ENCODE peak calls at places on chromosomes 16 and 17, in ten cellular contexts. One of them, this sample, is unnamed.

GRCh38 chr17:19551148-19551547 is 17.5 kb downstream of the SLC47A1 start:
- DNase-seq in cardiac septum: peak
- DNase-seq in AG09319: no peak
- DNase-seq in M059J: no peak
- DNase-seq in iris pigment epithelial cell: no peak
- DNase-seq in activated effector memory CD4-positive, alpha-beta T cell treated with anti-CD3 and anti-CD28 coated beads, Interleukin-2, amount 50 U/mL, for 16 hours: no peak
- DNase-seq in H54: no peak
- DNase-seq in right lobe of liver: peak
- DNase-seq in Right ventricle myocardium inferior: no peak
- DNase-seq in germinal center: no peak
- DNase-seq in this sample: no peak

GRCh38 chr17:68400404-68400735 is 56.9 kb downstream of the WIPI1 start:
- DNase-seq in right lobe of liver: peak
- DNase-seq in H54: no peak
- DNase-seq in M059J: no peak
- DNase-seq in cardiac septum: no peak
- DNase-seq in germinal center: no peak
- DNase-seq in Right ventricle myocardium inferior: no peak
- DNase-seq in iris pigment epithelial cell: no peak
- DNase-seq in AG09319: no peak
- DNase-seq in activated effector memory CD4-positive, alpha-beta T cell treated with anti-CD3 and anti-CD28 coated beads, Interleukin-2, amount 50 U/mL, for 16 hours: no peak
- DNase-seq in this sample: no peak

GRCh38 chr16:28089205-28089991 is 25.9 kb upstream of the GSG1L start:
- DNase-seq in iris pigment epithelial cell: no peak
- DNase-seq in AG09319: no peak
- DNase-seq in H54: no peak
- DNase-seq in cardiac septum: no peak
- DNase-seq in activated effector memory CD4-positive, alpha-beta T cell treated with anti-CD3 and anti-CD28 coated beads, Interleukin-2, amount 50 U/mL, for 16 hours: no peak
- DNase-seq in right lobe of liver: no peak
- DNase-seq in Right ventricle myocardium inferior: no peak
- DNase-seq in germinal center: no peak
- DNase-seq in M059J: no peak
- DNase-seq in this sample: no peak

GRCh38 chr16:19118938-19119431 is 5.2 kb downstream of the ITPRIPL2 start:
- DNase-seq in H54: peak
- DNase-seq in AG09319: no peak
- DNase-seq in M059J: peak
- DNase-seq in right lobe of liver: no peak
- DNase-seq in cardiac septum: no peak
- DNase-seq in Right ventricle myocardium inferior: no peak
- DNase-seq in iris pigment epithelial cell: peak
- DNase-seq in activated effector memory CD4-positive, alpha-beta T cell treated with anti-CD3 and anti-CD28 coated beads, Interleukin-2, amount 50 U/mL, for 16 hours: peak
- DNase-seq in germinal center: peak
- DNase-seq in this sample: peak

GRCh38 chr16:77555781-77556180 is 120.9 kb upstream of the ADAMTS18 start:
- DNase-seq in H54: no peak
- DNase-seq in Right ventricle myocardium inferior: no peak
- DNase-seq in right lobe of liver: no peak
- DNase-seq in M059J: peak
- DNase-seq in activated effector memory CD4-positive, alpha-beta T cell treated with anti-CD3 and anti-CD28 coated beads, Interleukin-2, amount 50 U/mL, for 16 hours: no peak
- DNase-seq in AG09319: no peak
- DNase-seq in cardiac septum: no peak
- DNase-seq in germinal center: no peak
- DNase-seq in iris pigment epithelial cell: peak
- DNase-seq in this sample: no peak

GRCh38 chr16:14284371-14284770 is 213.3 kb downstream of the MRTFB start:
- DNase-seq in activated effector memory CD4-positive, alpha-beta T cell treated with anti-CD3 and anti-CD28 coated beads, Interleukin-2, amount 50 U/mL, for 16 hours: no peak
- DNase-seq in H54: no peak
- DNase-seq in germinal center: no peak
- DNase-seq in cardiac septum: no peak
- DNase-seq in iris pigment epithelial cell: no peak
- DNase-seq in right lobe of liver: no peak
- DNase-seq in Right ventricle myocardium inferior: no peak
- DNase-seq in M059J: no peak
- DNase-seq in AG09319: no peak
- DNase-seq in this sample: no peak

GRCh38 chr16:59296888-59297287 is 562.8 kb upstream of the GOT2 start:
- DNase-seq in iris pigment epithelial cell: no peak
- DNase-seq in AG09319: no peak
- DNase-seq in germinal center: no peak
- DNase-seq in H54: no peak
- DNase-seq in M059J: no peak
- DNase-seq in Right ventricle myocardium inferior: no peak
- DNase-seq in cardiac septum: no peak
- DNase-seq in activated effector memory CD4-positive, alpha-beta T cell treated with anti-CD3 and anti-CD28 coated beads, Interleukin-2, amount 50 U/mL, for 16 hours: no peak
- DNase-seq in right lobe of liver: no peak
- DNase-seq in this sample: no peak

GRCh38 chr17:71709271-71709670 is 411.5 kb upstream of the SOX9 start:
- DNase-seq in Right ventricle myocardium inferior: no peak
- DNase-seq in cardiac septum: no peak
- DNase-seq in germinal center: no peak
- DNase-seq in right lobe of liver: no peak
- DNase-seq in AG09319: peak
- DNase-seq in M059J: peak
- DNase-seq in activated effector memory CD4-positive, alpha-beta T cell treated with anti-CD3 and anti-CD28 coated beads, Interleukin-2, amount 50 U/mL, for 16 hours: no peak
- DNase-seq in H54: no peak
- DNase-seq in iris pigment epithelial cell: no peak
- DNase-seq in this sample: peak

GRCh38 chr16:48535831-48536599 is 74.0 kb downstream of the N4BP1 start:
- DNase-seq in iris pigment epithelial cell: peak
- DNase-seq in right lobe of liver: no peak
- DNase-seq in cardiac septum: no peak
- DNase-seq in AG09319: peak
- DNase-seq in M059J: peak
- DNase-seq in germinal center: no peak
- DNase-seq in Right ventricle myocardium inferior: peak
- DNase-seq in H54: no peak
- DNase-seq in activated effector memory CD4-positive, alpha-beta T cell treated with anti-CD3 and anti-CD28 coated beads, Interleukin-2, amount 50 U/mL, for 16 hours: no peak
- DNase-seq in this sample: peak

GRCh38 chr17:6775871-6776405 is at the start of gene FBXO39:
- DNase-seq in iris pigment epithelial cell: no peak
- DNase-seq in activated effector memory CD4-positive, alpha-beta T cell treated with anti-CD3 and anti-CD28 coated beads, Interleukin-2, amount 50 U/mL, for 16 hours: no peak
- DNase-seq in germinal center: no peak
- DNase-seq in Right ventricle myocardium inferior: no peak
- DNase-seq in AG09319: no peak
- DNase-seq in right lobe of liver: no peak
- DNase-seq in H54: no peak
- DNase-seq in cardiac septum: no peak
- DNase-seq in M059J: peak
- DNase-seq in this sample: peak

GRCh38 chr16:85570735-85571562 is 42.2 kb upstream of the GSE1 start:
- DNase-seq in Right ventricle myocardium inferior: no peak
- DNase-seq in iris pigment epithelial cell: no peak
- DNase-seq in M059J: no peak
- DNase-seq in AG09319: no peak
- DNase-seq in activated effector memory CD4-positive, alpha-beta T cell treated with anti-CD3 and anti-CD28 coated beads, Interleukin-2, amount 50 U/mL, for 16 hours: no peak
- DNase-seq in right lobe of liver: peak
- DNase-seq in H54: no peak
- DNase-seq in cardiac septum: no peak
- DNase-seq in germinal center: peak
- DNase-seq in this sample: no peak

GRCh38 chr16:84699712-84700517 is at the start of gene USP10:
- DNase-seq in activated effector memory CD4-positive, alpha-beta T cell treated with anti-CD3 and anti-CD28 coated beads, Interleukin-2, amount 50 U/mL, for 16 hours: peak
- DNase-seq in cardiac septum: peak
- DNase-seq in H54: peak
- DNase-seq in Right ventricle myocardium inferior: peak
- DNase-seq in AG09319: peak
- DNase-seq in M059J: peak
- DNase-seq in germinal center: peak
- DNase-seq in iris pigment epithelial cell: peak
- DNase-seq in right lobe of liver: peak
- DNase-seq in this sample: peak

GRCh38 chr17:74180336-74180735 is 23.1 kb upstream of the RPL38 start:
- DNase-seq in activated effector memory CD4-positive, alpha-beta T cell treated with anti-CD3 and anti-CD28 coated beads, Interleukin-2, amount 50 U/mL, for 16 hours: no peak
- DNase-seq in M059J: no peak
- DNase-seq in iris pigment epithelial cell: no peak
- DNase-seq in AG09319: no peak
- DNase-seq in H54: no peak
- DNase-seq in Right ventricle myocardium inferior: no peak
- DNase-seq in germinal center: no peak
- DNase-seq in right lobe of liver: no peak
- DNase-seq in cardiac septum: no peak
- DNase-seq in this sample: no peak

GRCh38 chr16:72124761-72125634 is 31.4 kb downstream of the DHX38 start:
- DNase-seq in H54: peak
- DNase-seq in activated effector memory CD4-positive, alpha-beta T cell treated with anti-CD3 and anti-CD28 coated beads, Interleukin-2, amount 50 U/mL, for 16 hours: peak
- DNase-seq in right lobe of liver: peak
- DNase-seq in cardiac septum: no peak
- DNase-seq in germinal center: peak
- DNase-seq in AG09319: peak
- DNase-seq in iris pigment epithelial cell: peak
- DNase-seq in Right ventricle myocardium inferior: peak
- DNase-seq in M059J: peak
- DNase-seq in this sample: peak

GRCh38 chr17:4560837-4561241 is 462 bp upstream of the GGT6 start:
- DNase-seq in cardiac septum: no peak
- DNase-seq in activated effector memory CD4-positive, alpha-beta T cell treated with anti-CD3 and anti-CD28 coated beads, Interleukin-2, amount 50 U/mL, for 16 hours: no peak
- DNase-seq in AG09319: no peak
- DNase-seq in germinal center: no peak
- DNase-seq in Right ventricle myocardium inferior: no peak
- DNase-seq in iris pigment epithelial cell: no peak
- DNase-seq in H54: no peak
- DNase-seq in right lobe of liver: no peak
- DNase-seq in M059J: no peak
- DNase-seq in this sample: no peak

GRCh38 chr17:77827039-77827438 is 131.5 kb upstream of the TNRC6C start:
- DNase-seq in AG09319: no peak
- DNase-seq in activated effector memory CD4-positive, alpha-beta T cell treated with anti-CD3 and anti-CD28 coated beads, Interleukin-2, amount 50 U/mL, for 16 hours: peak
- DNase-seq in iris pigment epithelial cell: no peak
- DNase-seq in M059J: no peak
- DNase-seq in right lobe of liver: no peak
- DNase-seq in Right ventricle myocardium inferior: no peak
- DNase-seq in germinal center: no peak
- DNase-seq in cardiac septum: peak
- DNase-seq in H54: no peak
- DNase-seq in this sample: no peak

GRCh38 chr17:55005520-55005919 is 37.0 kb downstream of the STXBP4 start:
- DNase-seq in iris pigment epithelial cell: peak
- DNase-seq in cardiac septum: no peak
- DNase-seq in germinal center: no peak
- DNase-seq in AG09319: no peak
- DNase-seq in Right ventricle myocardium inferior: no peak
- DNase-seq in activated effector memory CD4-positive, alpha-beta T cell treated with anti-CD3 and anti-CD28 coated beads, Interleukin-2, amount 50 U/mL, for 16 hours: no peak
- DNase-seq in M059J: peak
- DNase-seq in right lobe of liver: no peak
- DNase-seq in H54: no peak
- DNase-seq in this sample: peak

GRCh38 chr16:11089504-11090124 is 145.2 kb downstream of the CLEC16A start:
- DNase-seq in activated effector memory CD4-positive, alpha-beta T cell treated with anti-CD3 and anti-CD28 coated beads, Interleukin-2, amount 50 U/mL, for 16 hours: no peak
- DNase-seq in right lobe of liver: no peak
- DNase-seq in H54: no peak
- DNase-seq in M059J: peak
- DNase-seq in AG09319: no peak
- DNase-seq in germinal center: no peak
- DNase-seq in cardiac septum: peak
- DNase-seq in iris pigment epithelial cell: no peak
- DNase-seq in Right ventricle myocardium inferior: no peak
- DNase-seq in this sample: peak

GRCh38 chr16:89815639-89816348 is 653 bp downstream of the FANCA start:
- DNase-seq in H54: peak
- DNase-seq in M059J: peak
- DNase-seq in right lobe of liver: no peak
- DNase-seq in AG09319: no peak
- DNase-seq in cardiac septum: no peak
- DNase-seq in germinal center: peak
- DNase-seq in iris pigment epithelial cell: no peak
- DNase-seq in activated effector memory CD4-positive, alpha-beta T cell treated with anti-CD3 and anti-CD28 coated beads, Interleukin-2, amount 50 U/mL, for 16 hours: no peak
- DNase-seq in Right ventricle myocardium inferior: peak
- DNase-seq in this sample: peak

GRCh38 chr16:31477220-31478216 is 5.4 kb upstream of the SLC5A2 start:
- DNase-seq in cardiac septum: no peak
- DNase-seq in iris pigment epithelial cell: no peak
- DNase-seq in Right ventricle myocardium inferior: no peak
- DNase-seq in H54: no peak
- DNase-seq in AG09319: no peak
- DNase-seq in right lobe of liver: peak
- DNase-seq in M059J: no peak
- DNase-seq in activated effector memory CD4-positive, alpha-beta T cell treated with anti-CD3 and anti-CD28 coated beads, Interleukin-2, amount 50 U/mL, for 16 hours: peak
- DNase-seq in germinal center: peak
- DNase-seq in this sample: no peak

GRCh38 chr16:3065742-3066439 is 451 bp downstream of the IL32 start:
- DNase-seq in M059J: no peak
- DNase-seq in right lobe of liver: peak
- DNase-seq in H54: no peak
- DNase-seq in germinal center: no peak
- DNase-seq in iris pigment epithelial cell: no peak
- DNase-seq in activated effector memory CD4-positive, alpha-beta T cell treated with anti-CD3 and anti-CD28 coated beads, Interleukin-2, amount 50 U/mL, for 16 hours: peak
- DNase-seq in AG09319: no peak
- DNase-seq in cardiac septum: no peak
- DNase-seq in Right ventricle myocardium inferior: no peak
- DNase-seq in this sample: no peak

GRCh38 chr16:87192418-87193073 is 124.6 kb downstream of the C16orf95 start:
- DNase-seq in AG09319: no peak
- DNase-seq in M059J: no peak
- DNase-seq in H54: no peak
- DNase-seq in germinal center: no peak
- DNase-seq in iris pigment epithelial cell: no peak
- DNase-seq in activated effector memory CD4-positive, alpha-beta T cell treated with anti-CD3 and anti-CD28 coated beads, Interleukin-2, amount 50 U/mL, for 16 hours: no peak
- DNase-seq in cardiac septum: no peak
- DNase-seq in right lobe of liver: no peak
- DNase-seq in Right ventricle myocardium inferior: no peak
- DNase-seq in this sample: no peak

GRCh38 chr16:3458852-3459361 is 15.4 kb downstream of the NAA60 start:
- DNase-seq in AG09319: no peak
- DNase-seq in cardiac septum: no peak
- DNase-seq in Right ventricle myocardium inferior: no peak
- DNase-seq in right lobe of liver: no peak
- DNase-seq in H54: no peak
- DNase-seq in M059J: no peak
- DNase-seq in iris pigment epithelial cell: peak
- DNase-seq in activated effector memory CD4-positive, alpha-beta T cell treated with anti-CD3 and anti-CD28 coated beads, Interleukin-2, amount 50 U/mL, for 16 hours: peak
- DNase-seq in germinal center: no peak
- DNase-seq in this sample: peak

GRCh38 chr17:74770498-74771318 is 5.4 kb downstream of the NAT9 start:
- DNase-seq in iris pigment epithelial cell: no peak
- DNase-seq in AG09319: no peak
- DNase-seq in right lobe of liver: peak
- DNase-seq in germinal center: peak
- DNase-seq in H54: no peak
- DNase-seq in cardiac septum: peak
- DNase-seq in activated effector memory CD4-positive, alpha-beta T cell treated with anti-CD3 and anti-CD28 coated beads, Interleukin-2, amount 50 U/mL, for 16 hours: peak
- DNase-seq in M059J: peak
- DNase-seq in Right ventricle myocardium inferior: peak
- DNase-seq in this sample: no peak

GRCh38 chr16:20868890-20869289 is 31.3 kb downstream of the DCUN1D3 start:
- DNase-seq in Right ventricle myocardium inferior: peak
- DNase-seq in right lobe of liver: peak
- DNase-seq in activated effector memory CD4-positive, alpha-beta T cell treated with anti-CD3 and anti-CD28 coated beads, Interleukin-2, amount 50 U/mL, for 16 hours: no peak
- DNase-seq in cardiac septum: peak
- DNase-seq in iris pigment epithelial cell: peak
- DNase-seq in AG09319: peak
- DNase-seq in M059J: peak
- DNase-seq in H54: peak
- DNase-seq in germinal center: no peak
- DNase-seq in this sample: peak

GRCh38 chr17:78613423-78613822 is 36.2 kb upstream of the DNAH17 start:
- DNase-seq in cardiac septum: no peak
- DNase-seq in germinal center: no peak
- DNase-seq in right lobe of liver: no peak
- DNase-seq in activated effector memory CD4-positive, alpha-beta T cell treated with anti-CD3 and anti-CD28 coated beads, Interleukin-2, amount 50 U/mL, for 16 hours: no peak
- DNase-seq in M059J: no peak
- DNase-seq in AG09319: no peak
- DNase-seq in iris pigment epithelial cell: no peak
- DNase-seq in H54: no peak
- DNase-seq in Right ventricle myocardium inferior: no peak
- DNase-seq in this sample: no peak

GRCh38 chr16:87707097-87707496 is 58.7 kb downstream of the KLHDC4 start:
- DNase-seq in germinal center: no peak
- DNase-seq in cardiac septum: no peak
- DNase-seq in right lobe of liver: no peak
- DNase-seq in Right ventricle myocardium inferior: no peak
- DNase-seq in H54: no peak
- DNase-seq in activated effector memory CD4-positive, alpha-beta T cell treated with anti-CD3 and anti-CD28 coated beads, Interleukin-2, amount 50 U/mL, for 16 hours: no peak
- DNase-seq in AG09319: no peak
- DNase-seq in iris pigment epithelial cell: no peak
- DNase-seq in M059J: no peak
- DNase-seq in this sample: no peak